ENCODE peak calls at places on chromosomes 12 and 14, in four cellular contexts. E, J, G and M are unnamed samples.

GRCh38 chr14:74974364-74975058 is 19.1 kb upstream of the PGF start:
- DNase-seq in E (no peak), G (no peak), J (peak; percentile 70), M (no peak)

GRCh38 chr14:96268426-96269358 is 12.7 kb downstream of the BDKRB1 start:
- DNase-seq in G (peak; percentile 49), J (no peak), E (no peak), M (no peak)

GRCh38 chr12:104662203-104662602 is 205.5 kb downstream of the CHST11 start:
- DNase-seq in E (no peak), G (no peak), J (no peak), M (no peak)

GRCh38 chr14:89290813-89291212 is 126.2 kb downstream of the FOXN3 start:
- DNase-seq in J (no peak), G (peak; percentile 38), E (no peak), M (no peak)

GRCh38 chr12:42332301-42332894 is 6.4 kb downstream of the PPHLN1 start:
- DNase-seq in J (peak; percentile 55), G (peak; percentile 63), E (no peak), M (peak; percentile 26)

GRCh38 chr12:96501139-96501741 is 11.9 kb downstream of the CFAP54 start:
- DNase-seq in E (peak; percentile 39), J (no peak), G (peak; percentile 64), M (peak; percentile 19)

GRCh38 chr14:63499701-63500250 is 43.4 kb downstream of the PPP2R5E start:
- DNase-seq in E (no peak), G (no peak), J (no peak), M (no peak)

GRCh38 chr14:57085801-57086200 is 182.9 kb downstream of the EXOC5 start:
- DNase-seq in G (no peak), E (no peak), J (no peak), M (no peak)

GRCh38 chr12:32248594-32249140 is 142.0 kb downstream of the BICD1 start:
- DNase-seq in E (no peak), G (no peak), J (no peak), M (no peak)
- H3K4me3 ChIP-seq in E (no peak overlapping the region), G (no peak overlapping the region), J (no peak overlapping the region), M (no peak overlapping the region)

GRCh38 chr14:99134333-99135046 is 137.5 kb downstream of the BCL11B start:
- DNase-seq in E (no peak), G (peak; percentile 11), J (no peak), M (no peak)
- H3K4me3 ChIP-seq in E (no peak overlapping the region), G (no peak overlapping the region), J (no peak overlapping the region), M (no peak overlapping the region)

GRCh38 chr12:31961137-31961536 is 1.9 kb downstream of the RESF1 start:
- DNase-seq in J (no peak), E (peak; percentile 25), G (no peak), M (no peak)
- H3K4me3 ChIP-seq in J (peak overlapping the region; percentile 69), E (peak overlapping the region; percentile 74), G (peak overlapping the region; percentile 92), M (peak overlapping the region; percentile 89)

GRCh38 chr12:91973813-91974212 is 171.8 kb downstream of the BTG1 start:
- DNase-seq in E (no peak), G (no peak), J (no peak), M (no peak)

GRCh38 chr12:91968772-91969171 is 176.9 kb downstream of the BTG1 start:
- DNase-seq in G (no peak), J (no peak), E (no peak), M (no peak)

GRCh38 chr12:91975891-91976290 is 169.8 kb downstream of the BTG1 start:
- DNase-seq in G (no peak), E (no peak), J (no peak), M (no peak)

GRCh38 chr12:91974541-91974940 is 171.1 kb downstream of the BTG1 start:
- DNase-seq in G (no peak), J (no peak), E (no peak), M (no peak)

DNA sequence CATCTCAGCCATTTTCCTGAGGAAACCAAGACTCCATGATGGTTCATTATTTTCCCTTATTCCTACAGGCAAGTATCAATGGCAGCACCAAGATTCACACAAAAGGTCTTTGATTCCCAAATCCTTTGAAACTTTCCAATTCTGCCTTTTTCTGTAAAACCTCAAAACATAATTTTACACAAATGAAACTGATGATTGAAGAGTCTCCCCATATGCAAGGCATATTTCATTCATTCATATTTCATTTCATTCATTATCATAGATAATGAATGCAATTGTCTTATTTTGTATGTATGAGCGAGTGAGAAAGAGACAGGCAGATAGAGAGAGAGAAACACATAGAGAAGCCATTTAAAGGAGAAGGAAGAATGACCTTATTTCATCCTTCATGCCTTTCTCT is 172.8 kb downstream of the BTG1 start:
- DNase-seq in E (no peak), G (no peak), J (no peak), M (no peak)
- H3K4me3 ChIP-seq in E (no peak overlapping the region), G (no peak overlapping the region), J (no peak overlapping the region), M (no peak overlapping the region)

DNA sequence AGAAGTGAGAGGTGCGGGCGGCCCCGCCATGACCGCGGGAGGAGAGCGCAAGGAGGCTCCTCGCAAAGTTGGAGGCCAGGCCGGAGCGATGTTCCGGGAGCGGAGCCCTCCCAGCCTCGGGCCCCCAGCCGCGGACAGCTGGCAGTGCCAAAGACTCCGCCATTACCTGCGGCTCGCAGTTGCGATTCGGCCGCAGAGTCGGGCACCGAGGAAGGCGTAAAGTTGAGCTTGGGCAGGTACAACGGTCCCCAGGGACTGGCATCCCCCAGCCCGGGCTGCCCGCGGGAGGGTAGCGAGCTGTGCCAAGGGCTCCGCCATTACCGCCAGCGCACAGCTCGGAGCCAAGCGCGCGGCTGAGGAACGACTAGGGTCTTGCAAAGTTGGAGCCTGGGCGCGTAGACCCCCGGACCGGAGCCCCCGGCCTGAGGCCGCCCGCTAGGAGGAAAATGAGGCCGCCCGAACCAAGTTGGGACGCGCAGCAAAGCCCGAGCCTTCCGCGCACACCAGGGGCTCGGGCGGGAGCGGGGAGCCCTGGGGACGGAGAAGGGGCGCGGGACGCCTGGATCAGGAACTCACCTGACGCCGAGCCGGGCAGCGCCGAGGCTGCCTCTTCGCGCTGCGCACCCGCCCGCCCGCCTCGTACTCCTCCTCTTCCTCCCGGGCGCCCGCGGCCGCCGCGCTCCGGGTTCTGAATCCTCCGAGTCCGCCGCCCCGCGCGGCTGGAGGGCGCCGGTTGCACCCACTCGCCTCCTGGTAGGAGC is 695 bp downstream of the NOS1 start:
- DNase-seq in G (no peak), J (no peak), E (no peak), M (no peak)
- H3K4me3 ChIP-seq in G (no peak overlapping the region), J (no peak overlapping the region), E (no peak overlapping the region), M (no peak overlapping the region)

DNA sequence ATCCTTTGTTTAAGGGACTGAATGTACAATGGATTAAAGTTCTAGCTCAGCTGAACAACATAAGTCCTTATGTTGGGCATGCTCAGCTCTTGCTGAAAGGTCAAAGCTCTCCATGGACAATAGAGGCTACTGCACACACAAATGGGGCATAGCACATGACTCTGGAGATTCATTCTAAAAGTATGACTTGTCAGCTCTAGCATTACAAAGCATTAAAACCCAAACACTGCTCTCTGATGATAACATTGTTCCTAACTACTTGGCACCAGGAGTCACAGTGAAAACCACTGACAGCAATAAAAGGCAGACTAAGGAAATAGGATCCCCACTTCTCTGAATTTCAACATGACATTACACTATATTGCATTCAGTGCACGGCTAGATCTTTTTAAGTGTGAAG is 21.9 kb upstream of the FSCB start:
- DNase-seq in G (no peak), J (no peak), E (no peak), M (no peak)
- H3K4me3 ChIP-seq in G (no peak overlapping the region), J (no peak overlapping the region), E (no peak overlapping the region), M (no peak overlapping the region)

DNA sequence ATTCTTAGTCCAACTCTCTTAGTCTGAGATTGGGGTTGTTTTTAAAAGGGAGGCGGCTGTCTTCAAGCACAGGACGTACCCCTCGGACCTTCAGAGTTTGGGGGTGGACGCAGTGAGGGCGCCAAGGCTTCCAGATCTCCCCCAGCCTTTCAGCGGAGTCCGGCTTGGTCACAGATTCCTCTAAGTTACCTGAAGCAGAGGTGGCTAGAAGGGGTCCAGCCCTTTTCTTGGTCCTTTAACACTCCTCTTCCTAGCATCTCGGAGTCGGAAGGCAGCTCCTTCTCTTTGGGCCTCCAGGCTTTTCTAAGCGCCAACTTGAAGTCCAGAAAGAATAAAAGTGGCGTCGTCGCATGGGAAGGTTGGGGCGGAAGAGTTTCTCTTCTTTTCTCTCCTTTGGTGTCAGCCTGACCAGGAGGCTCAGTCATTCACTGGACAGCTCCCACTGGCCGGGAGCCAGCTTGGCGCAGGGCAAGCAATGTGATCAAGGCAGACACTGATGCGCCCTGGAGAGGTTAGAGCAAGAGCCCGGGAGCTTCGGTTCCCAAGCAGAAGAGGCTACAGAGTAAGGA is 9.6 kb downstream of the OR6S1 start:
- DNase-seq in E (no peak), G (peak; percentile 74), J (peak; percentile 72), M (no peak)
- H3K4me3 ChIP-seq in E (no peak overlapping the region), G (peak overlapping the region; percentile 9), J (peak overlapping the region; percentile 38), M (peak overlapping the region; percentile 71)